ENCODE peak calls at places on chromosomes 1 and 21, in seven cellular contexts. R is HEK293T; W is stromal cell of bone marrow; I is sigmoid colon; G is stimulated activated CD4-positive, alpha-beta T cell treated with anti-CD3 and anti-CD28 coated beads, Interleukin-15, amount 100 ng/mL, for 1 hour; N is activated CD4-positive, alpha-beta T cell treated with anti-CD3 and anti-CD28 coated beads, Interleukin-2, amount 50 U/mL, for 1 hour; M is HS-27A. D is an unnamed sample.

GRCh38 chr1:66166746-66167145 is 367.2 kb upstream of the SGIP1 start:
- DNase-seq in R (no peak), W (no peak), I (no peak), G (no peak), N (no peak), M (no peak), D (no peak)

GRCh38 chr1:109649380-109649987 is 6.4 kb upstream of the GSTM4 start:
- DNase-seq in R (no peak), W (peak; percentile 25), I (no peak), G (no peak), N (no peak), M (no peak), D (no peak)

GRCh38 chr1:6121021-6121421 is 59.1 kb downstream of the CHD5 start:
- DNase-seq in R (no peak), W (no peak), I (peak; percentile 44), G (no peak), N (no peak), M (no peak), D (no peak)

GRCh38 chr1:9653783-9654517 is 2.4 kb downstream of the PIK3CD start:
- DNase-seq in R (no peak), W (no peak), I (no peak), G (no peak), N (no peak), M (no peak), D (no peak)

GRCh38 chr1:228313536-228314277 is 92.9 kb downstream of the TRIM11 start:
- DNase-seq in R (no peak), W (no peak), I (no peak), G (no peak), N (no peak), M (no peak), D (no peak)

GRCh38 chr1:113390871-113391642 is 742 bp downstream of the MAGI3 start:
- DNase-seq in R (peak; percentile 48), W (no peak), I (peak; percentile 80), G (peak; percentile 11), N (peak; percentile 49), M (no peak), D (peak; percentile 34)

GRCh38 chr1:175808573-175808972 is 65.2 kb upstream of the TNR start:
- DNase-seq in R (no peak), W (no peak), I (no peak), G (no peak), N (no peak), M (no peak), D (peak; percentile 37)

GRCh38 chr1:40344597-40344996 is 27.5 kb upstream of the COL9A2 start:
- DNase-seq in R (no peak), W (peak; percentile 87), I (peak; percentile 71), G (no peak), N (peak; percentile 6), M (no peak), D (no peak)

GRCh38 chr1:158035976-158036583 is 42.6 kb downstream of the KIRREL1 start:
- DNase-seq in R (peak; percentile 36), W (no peak), I (no peak), G (no peak), N (no peak), M (no peak), D (no peak)

GRCh38 chr1:37861151-37861550 is 1.8 kb upstream of the MTF1 start:
- DNase-seq in R (no peak), W (no peak), I (no peak), G (no peak), N (no peak), M (no peak), D (no peak)

GRCh38 chr1:187862506-187862905 is 1033.8 kb downstream of the PLA2G4A start:
- DNase-seq in R (no peak), W (no peak), I (no peak), G (no peak), N (no peak), M (no peak), D (no peak)

GRCh38 chr1:77557053-77557452 is 125.4 kb downstream of the ZZZ3 start:
- DNase-seq in R (no peak), W (no peak), I (no peak), G (no peak), N (no peak), M (no peak), D (no peak)

GRCh38 chr21:46438241-46438640 is 20.4 kb upstream of the DIP2A start:
- DNase-seq in R (no peak), W (no peak), I (no peak), G (no peak), N (no peak), M (no peak), D (no peak)

GRCh38 chr1:230857077-230857476 is 11.2 kb downstream of the C1orf198 start:
- DNase-seq in R (no peak), W (no peak), I (no peak), G (no peak), N (no peak), M (no peak), D (no peak)

GRCh38 chr1:164562947-164563346 is 4.0 kb downstream of the PBX1 start:
- DNase-seq in R (no peak), W (no peak), I (no peak), G (no peak), N (no peak), M (no peak), D (no peak)

GRCh38 chr21:46000182-46000730 is 18.7 kb downstream of the COL6A1 start:
- DNase-seq in R (no peak), W (no peak), I (no peak), G (no peak), N (no peak), M (no peak), D (no peak)

GRCh38 chr21:25518491-25518911 is 88.8 kb downstream of the MRPL39 start:
- DNase-seq in R (no peak), W (no peak), I (no peak), G (no peak), N (no peak), M (no peak), D (no peak)

GRCh38 chr21:43950936-43951335 is 61.2 kb upstream of the TRAPPC10 start:
- DNase-seq in R (no peak), W (no peak), I (no peak), G (no peak), N (no peak), M (no peak), D (no peak)

GRCh38 chr1:1360511-1361169 is 2.3 kb upstream of the MXRA8 start:
- DNase-seq in R (no peak), W (peak; percentile 92), I (peak; percentile 92), G (no peak), N (no peak), M (peak; percentile 91), D (no peak)

GRCh38 chr1:216183427-216183826 is 239.8 kb downstream of the USH2A start:
- DNase-seq in R (peak; percentile 27), W (no peak), I (no peak), G (no peak), N (no peak), M (no peak), D (no peak)

GRCh38 chr1:241934843-241935242 is 22.7 kb upstream of the BECN2 start:
- DNase-seq in R (no peak), W (no peak), I (peak; percentile 3), G (no peak), N (no peak), M (no peak), D (no peak)

GRCh38 chr1:44678120-44678519 is 3.6 kb downstream of the ARMH1 start:
- DNase-seq in R (no peak), W (no peak), I (no peak), G (no peak), N (no peak), M (no peak), D (no peak)

GRCh38 chr1:153790282-153790995 is 15.2 kb downstream of the SLC27A3 start:
- DNase-seq in R (no peak), W (peak; percentile 84), I (peak; percentile 97), G (no peak), N (no peak), M (no peak), D (no peak)